ENCODE peak calls at places on chromosome 16, in nine cellular contexts. P is left ventricle myocardium inferior; Y is CD8-positive, alpha-beta T cell; F is adrenal gland; K is endodermal cell; L is dorsolateral prefrontal cortex; R is neuronal stem cell; N is heart right ventricle; Z is CD8-positive, alpha-beta memory T cell. C is an unnamed sample.
A peak's percentile ranks its signal among the peaks of the same experiment; 100 is the strongest.

GRCh38 chr16:88719267-88719932 is 13.1 kb downstream of the CTU2 start:
- DNase-seq in P (peak; percentile 57), Y (no peak), F (no peak), K (no peak), L (peak; percentile 85), R (no peak), N (peak; percentile 54), Z (no peak), C (no peak)

GRCh38 chr16:19287241-19287640 is 1.7 kb downstream of the CLEC19A start:
- DNase-seq in P (no peak), Y (no peak), F (no peak), K (no peak), L (no peak), R (no peak), N (no peak), Z (no peak), C (no peak)

GRCh38 chr16:11742041-11742535 is 569 bp downstream of the TXNDC11 start:
- DNase-seq in P (peak; percentile 46), Y (peak; percentile 29), F (peak; percentile 47), K (peak; percentile 82), L (no peak), R (peak; percentile 8), N (peak; percentile 52), Z (peak; percentile 67), C (peak; percentile 85)

GRCh38 chr16:56193951-56194726 is 2.9 kb downstream of the GNAO1 start:
- DNase-seq in P (peak; percentile 87), Y (peak; percentile 48), F (peak; percentile 74), K (peak; percentile 98), L (peak; percentile 90), R (peak; percentile 95), N (peak; percentile 89), Z (peak; percentile 82), C (peak; percentile 87)

GRCh38 chr16:66467611-66468010 is 40.5 kb downstream of the BEAN1 start:
- DNase-seq in P (no peak), Y (no peak), F (no peak), K (no peak), L (peak; percentile 3), R (no peak), N (no peak), Z (no peak), C (peak; percentile 29)

GRCh38 chr16:27430923-27431484 is 29.0 kb downstream of the IL21R start:
- DNase-seq in P (no peak), Y (no peak), F (no peak), K (no peak), L (no peak), R (no peak), N (no peak), Z (peak; percentile 28), C (peak; percentile 23)

GRCh38 chr16:19817122-19817521 is 67.5 kb downstream of the GPRC5B start:
- DNase-seq in P (no peak), Y (no peak), F (no peak), K (no peak), L (no peak), R (no peak), N (no peak), Z (no peak), C (no peak)

GRCh38 chr16:27499659-27500055 is 50.1 kb downstream of the GTF3C1 start:
- DNase-seq in P (peak; percentile 38), Y (no peak), F (peak; percentile 12), K (no peak), L (no peak), R (no peak), N (no peak), Z (no peak), C (no peak)

GRCh38 chr16:71669926-71670536 is 44.0 kb downstream of the MARVELD3 start:
- DNase-seq in P (no peak), Y (no peak), F (no peak), K (no peak), L (no peak), R (no peak), N (no peak), Z (no peak), C (no peak)

GRCh38 chr16:69382421-69382820 is 3.4 kb downstream of the TERF2 start:
- DNase-seq in P (no peak), Y (no peak), F (no peak), K (peak; percentile 6), L (no peak), R (no peak), N (no peak), Z (no peak), C (no peak)

GRCh38 chr16:10552998-10553491 is 27.4 kb downstream of the EMP2 start:
- DNase-seq in P (peak; percentile 64), Y (peak; percentile 4), F (peak; percentile 41), K (peak; percentile 86), L (peak; percentile 54), R (no peak), N (peak; percentile 60), Z (peak; percentile 57), C (peak; percentile 68)

GRCh38 chr16:30774367-30775130 is 12.4 kb downstream of the RNF40 start:
- DNase-seq in P (no peak), Y (no peak), F (peak; percentile 29), K (peak; percentile 60), L (no peak), R (no peak), N (no peak), Z (no peak), C (no peak)

DNA sequence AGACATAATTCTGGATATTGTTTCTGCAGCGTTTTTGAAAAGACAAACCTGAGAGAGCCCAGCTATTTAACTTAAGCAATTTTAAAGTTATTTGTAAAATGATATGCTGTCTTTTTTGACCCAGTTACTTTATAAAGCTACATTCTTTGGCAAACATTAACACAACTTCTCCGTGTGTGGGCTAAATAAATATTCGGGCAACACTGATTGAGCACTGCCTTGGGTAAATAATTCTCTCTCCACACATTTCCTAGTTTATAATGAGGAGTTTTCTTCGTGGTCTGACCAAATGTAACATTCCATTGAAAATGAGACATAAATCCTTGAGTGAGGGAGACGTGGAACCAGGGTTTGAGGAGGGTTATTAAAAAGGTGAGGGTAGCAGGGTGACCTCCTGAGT is 142.8 kb downstream of the WWOX start:
- DNase-seq in P (no peak), Y (no peak), F (no peak), K (no peak), L (no peak), R (no peak), N (no peak), Z (no peak), C (no peak)
- H3K27ac ChIP-seq in P (no peak overlapping the region), Y (no peak overlapping the region), F (no peak overlapping the region), K (no peak overlapping the region), L (no peak overlapping the region), R (no peak overlapping the region), N (no peak overlapping the region), Z (no peak overlapping the region), C (no peak overlapping the region)

GRCh38 chr16:53726625-53727024 is 22.7 kb downstream of the FTO start:
- DNase-seq in P (no peak), Y (no peak), F (peak; percentile 16), K (no peak), L (no peak), R (peak; percentile 29), N (no peak), Z (no peak), C (no peak)

GRCh38 chr16:53736297-53736696 is 32.3 kb downstream of the FTO start:
- DNase-seq in P (no peak), Y (no peak), F (no peak), K (no peak), L (no peak), R (no peak), N (no peak), Z (no peak), C (no peak)

GRCh38 chr16:53734908-53735307 is 31.0 kb downstream of the FTO start:
- DNase-seq in P (no peak), Y (no peak), F (no peak), K (no peak), L (no peak), R (no peak), N (no peak), Z (no peak), C (no peak)

GRCh38 chr16:53737563-53737962 is 33.6 kb downstream of the FTO start:
- DNase-seq in P (no peak), Y (no peak), F (no peak), K (no peak), L (no peak), R (no peak), N (no peak), Z (no peak), C (no peak)

GRCh38 chr16:53732296-53732929 is 28.5 kb downstream of the FTO start:
- DNase-seq in P (no peak), Y (no peak), F (peak; percentile 66), K (no peak), L (no peak), R (no peak), N (no peak), Z (no peak), C (no peak)
- H3K4me3 ChIP-seq in P (no peak overlapping the region), Y (no peak overlapping the region), F (no peak overlapping the region), K (no peak overlapping the region), L (no peak overlapping the region), R (no peak overlapping the region), N (no peak overlapping the region), Z (no peak overlapping the region), C (no peak overlapping the region)

GRCh38 chr16:750454-750853 is 9.7 kb upstream of the CIAO3 start:
- DNase-seq in P (no peak), Y (no peak), F (no peak), K (no peak), L (no peak), R (no peak), N (no peak), Z (no peak), C (no peak)
- H3K27ac ChIP-seq in P (no peak overlapping the region), Y (no peak overlapping the region), F (no peak overlapping the region), K (no peak overlapping the region), L (no peak overlapping the region), R (no peak overlapping the region), N (no peak overlapping the region), Z (no peak overlapping the region), C (no peak overlapping the region)

GRCh38 chr16:23343643-23344612 is 41.8 kb downstream of the SCNN1B start:
- DNase-seq in P (no peak), Y (no peak), F (no peak), K (peak; percentile 62), L (no peak), R (no peak), N (no peak), Z (no peak), C (no peak)

GRCh38 chr16:23339781-23340180 is 37.7 kb downstream of the SCNN1B start:
- DNase-seq in P (no peak), Y (no peak), F (no peak), K (no peak), L (no peak), R (no peak), N (no peak), Z (no peak), C (no peak)

GRCh38 chr16:23348579-23349469 is 46.7 kb downstream of the SCNN1B start:
- DNase-seq in P (no peak), Y (no peak), F (no peak), K (peak; percentile 83), L (no peak), R (no peak), N (no peak), Z (no peak), C (no peak)

GRCh38 chr16:23342083-23342640 is 40.1 kb downstream of the SCNN1B start:
- DNase-seq in P (no peak), Y (no peak), F (no peak), K (no peak), L (no peak), R (no peak), N (no peak), Z (no peak), C (no peak)

DNA sequence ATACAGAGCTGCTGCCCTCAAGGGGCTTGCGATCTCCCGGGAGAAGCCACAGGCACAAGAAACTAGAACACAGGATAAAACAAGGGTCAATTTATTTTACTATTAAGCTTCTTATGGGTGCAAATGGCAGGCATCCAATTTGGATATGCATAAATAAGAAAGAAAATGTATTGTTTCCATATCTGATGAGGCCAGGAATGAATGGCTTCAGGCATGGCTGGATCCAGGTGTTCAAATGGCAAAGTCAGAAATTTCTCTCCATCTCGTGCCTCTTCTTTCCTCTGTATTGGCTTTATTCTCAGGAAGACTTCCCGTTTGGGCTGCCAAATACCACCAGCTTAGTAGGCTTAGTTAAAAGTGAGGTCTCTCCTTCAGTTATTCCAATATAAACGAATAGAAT is 43.1 kb downstream of the SCNN1B start:
- DNase-seq in P (no peak), Y (no peak), F (no peak), K (no peak), L (no peak), R (no peak), N (no peak), Z (no peak), C (no peak)
- H3K4me3 ChIP-seq in P (no peak overlapping the region), Y (no peak overlapping the region), F (no peak overlapping the region), K (no peak overlapping the region), L (no peak overlapping the region), R (no peak overlapping the region), N (no peak overlapping the region), Z (no peak overlapping the region), C (no peak overlapping the region)